ENCODE peak calls at places on chromosome 10, in five cellular contexts. K is islet precursor cell, X is neuronal stem cell, J is mesendoderm, F is upper lobe of left lung. W is an unnamed sample.

GRCh38 chr10:116974442-116975005 is 30.5 kb downstream of the SHTN1 start:
- DNase-seq in X (no peak), K (no peak), J (peak), F (no peak), W (no peak)

GRCh38 chr10:14601872-14602725 is 172.6 kb downstream of the FAM107B start:
- DNase-seq in J (peak), X (no peak), K (peak), F (no peak), W (no peak)

GRCh38 chr10:112376578-112376855 is 2.6 kb downstream of the ACSL5 start:
- DNase-seq in K (no peak), F (no peak), J (no peak), X (no peak), W (no peak)

GRCh38 chr10:121138112-121138860 is 287.1 kb downstream of the WDR11 start:
- DNase-seq in X (no peak), K (no peak), F (no peak), J (no peak), W (no peak)

GRCh38 chr10:23283680-23284079 is 60.9 kb downstream of the C10orf67 start:
- DNase-seq in J (no peak), K (no peak), X (no peak), F (no peak), W (no peak)

GRCh38 chr10:8331387-8331786 is 276.9 kb downstream of the GATA3 start:
- DNase-seq in X (no peak), F (no peak), K (no peak), J (no peak), W (no peak)

GRCh38 chr10:106958591-106959328 is 205.7 kb downstream of the SORCS1 start:
- DNase-seq in X (no peak), K (no peak), J (no peak), F (no peak), W (no peak)

GRCh38 chr10:46070749-46071148 is 24.7 kb upstream of the MSMB start:
- DNase-seq in J (no peak), K (peak), X (no peak), F (no peak), W (peak)

GRCh38 chr10:90179696-90180407 is 478.5 kb downstream of the KIF20B start:
- DNase-seq in F (no peak), K (peak), X (no peak), J (peak), W (no peak)

GRCh38 chr10:79207726-79208125 is 139.0 kb downstream of the ZMIZ1 start:
- DNase-seq in X (no peak), F (no peak), K (no peak), J (no peak), W (no peak)

GRCh38 chr10:17547026-17547425 is 70.1 kb downstream of the HACD1 start:
- DNase-seq in F (no peak), K (no peak), X (no peak), J (no peak), W (no peak)

GRCh38 chr10:1253476-1254353 is 197.5 kb downstream of the WDR37 start:
- DNase-seq in F (no peak), X (no peak), K (peak), J (no peak), W (no peak)

GRCh38 chr10:46787321-46787615 is 124.0 kb upstream of the PTPN20 start:
- DNase-seq in X (no peak), K (no peak), J (peak), F (no peak), W (peak)

GRCh38 chr10:110456046-110456445 is 41.7 kb upstream of the DUSP5 start:
- DNase-seq in F (no peak), J (no peak), X (no peak), K (peak), W (peak)

GRCh38 chr10:30865141-30865926 is 166.3 kb downstream of the ZNF438 start:
- DNase-seq in K (no peak), J (no peak), F (no peak), X (no peak), W (no peak)

GRCh38 chr10:73248259-73248724 is 1.2 kb upstream of the DNAJC9 start:
- DNase-seq in X (no peak), J (no peak), F (no peak), K (no peak), W (no peak)

GRCh38 chr10:120735773-120736371 is 115.3 kb upstream of the WDR11 start:
- DNase-seq in X (no peak), J (peak), K (no peak), F (no peak), W (no peak)

GRCh38 chr10:60951272-60951724 is 7.3 kb upstream of the RHOBTB1 start:
- DNase-seq in J (no peak), K (no peak), F (no peak), X (no peak), W (no peak)

GRCh38 chr10:101709359-101710063 is 14.5 kb upstream of the FBXW4 start:
- DNase-seq in K (no peak), F (no peak), J (no peak), X (no peak), W (no peak)

GRCh38 chr10:61903184-61903990 is 1.9 kb downstream of the ARID5B start:
- DNase-seq in X (peak), J (peak), F (peak), K (peak), W (peak)

GRCh38 chr10:101670635-101671034 is 24.3 kb downstream of the FBXW4 start:
- DNase-seq in J (no peak), K (no peak), X (no peak), F (no peak), W (no peak)

GRCh38 chr10:6491841-6492609 is 88.1 kb downstream of the PRKCQ start:
- DNase-seq in J (peak), X (no peak), K (no peak), F (no peak), W (no peak)

GRCh38 chr10:60426425-60426824 is 36.8 kb upstream of the ANK3 start:
- DNase-seq in X (no peak), K (no peak), J (no peak), F (no peak), W (no peak)

GRCh38 chr10:114026189-114027040 is 17.3 kb upstream of the ADRB1 start:
- DNase-seq in F (no peak), X (no peak), J (peak), K (peak), W (no peak)

GRCh38 chr10:124183617-124184016 is 90.2 kb upstream of the CHST15 start:
- DNase-seq in F (no peak), J (no peak), X (no peak), K (no peak), W (no peak)

GRCh38 chr10:24209421-24209770 is 458 bp downstream of the KIAA1217 start:
- DNase-seq in K (peak), F (no peak), X (no peak), J (peak), W (no peak)

GRCh38 chr10:855079-855478 is 76.4 kb downstream of the LARP4B start:
- DNase-seq in F (no peak), J (no peak), K (no peak), X (no peak), W (no peak)

GRCh38 chr10:119896061-119896655 is 3.6 kb downstream of the SEC23IP start:
- DNase-seq in K (no peak), X (no peak), J (no peak), F (no peak), W (no peak)

GRCh38 chr10:20990604-20991003 is 93.5 kb upstream of the NEBL start:
- DNase-seq in K (no peak), X (no peak), J (peak), F (no peak), W (no peak)

GRCh38 chr10:26994743-26995142 is 105.6 kb downstream of the ANKRD26 start:
- DNase-seq in F (no peak), J (no peak), X (no peak), K (no peak), W (no peak)

GRCh38 chr10:6518791-6519430 is 61.2 kb downstream of the PRKCQ start:
- DNase-seq in K (no peak), J (no peak), X (no peak), F (no peak), W (no peak)

GRCh38 chr10:72637398-72637857 is 11.5 kb upstream of the MICU1 start:
- DNase-seq in K (peak), J (peak), F (no peak), X (no peak), W (no peak)

GRCh38 chr10:19745672-19746071 is 70.6 kb upstream of the PLXDC2 start:
- DNase-seq in X (no peak), F (no peak), K (no peak), J (no peak), W (no peak)

GRCh38 chr10:95329296-95329695 is 38.5 kb upstream of the PDLIM1 start:
- DNase-seq in X (no peak), K (no peak), J (peak), F (no peak), W (no peak)

GRCh38 chr10:116026315-116026714 is 246.7 kb downstream of the GFRA1 start:
- DNase-seq in K (no peak), J (peak), X (no peak), F (no peak), W (no peak)

GRCh38 chr10:129901389-129902045 is 62.6 kb downstream of the EBF3 start:
- DNase-seq in F (no peak), J (no peak), X (no peak), K (no peak), W (no peak)

GRCh38 chr10:47403401-47404318 is 19.6 kb upstream of the ZNF488 start:
- DNase-seq in F (no peak), K (peak), J (peak), X (no peak), W (peak)

GRCh38 chr10:110209926-110210662 is 2.7 kb downstream of the MXI1 start:
- DNase-seq in X (no peak), F (peak), K (peak), J (peak), W (no peak)

GRCh38 chr10:117720931-117721826 is 178.6 kb downstream of the EMX2 start:
- DNase-seq in K (peak), X (peak), F (no peak), J (peak), W (no peak)

W was measured in suprapubic skin.